ENCODE peak calls at places on chromosomes 5 and 9, in seven cellular contexts. One of them, this sample, is unnamed.

GRCh38 chr5:136128416-136128935 is 4.2 kb upstream of the SMAD5 start:
- DNase-seq in gastrocnemius medialis: no peak
- DNase-seq in HepG2: no peak
- DNase-seq in cardiac muscle cell: no peak
- DNase-seq in H9: no peak
- DNase-seq in psoas muscle: no peak
- DNase-seq in A549: no peak
- DNase-seq in this sample: no peak

GRCh38 chr9:127805620-127806019 is 2.9 kb downstream of the FPGS start:
- DNase-seq in psoas muscle: no peak
- DNase-seq in H9: peak; percentile 88
- DNase-seq in HepG2: peak; percentile 51
- DNase-seq in gastrocnemius medialis: no peak
- DNase-seq in cardiac muscle cell: peak; percentile 67
- DNase-seq in A549: peak; percentile 71
- DNase-seq in this sample: peak; percentile 36

GRCh38 chr9:95644377-95644776 is 127.6 kb upstream of the PTCH1 start:
- DNase-seq in A549: no peak
- DNase-seq in gastrocnemius medialis: no peak
- DNase-seq in cardiac muscle cell: no peak
- DNase-seq in HepG2: no peak
- DNase-seq in psoas muscle: no peak
- DNase-seq in H9: no peak
- DNase-seq in this sample: peak; percentile 59

GRCh38 chr5:153159611-153160010 is 330.9 kb upstream of the GRIA1 start:
- DNase-seq in HepG2: no peak
- DNase-seq in cardiac muscle cell: no peak
- DNase-seq in psoas muscle: no peak
- DNase-seq in A549: no peak
- DNase-seq in gastrocnemius medialis: no peak
- DNase-seq in H9: no peak
- DNase-seq in this sample: peak; percentile 81

GRCh38 chr5:176817864-176818377 is 7.6 kb downstream of the UNC5A start:
- DNase-seq in H9: peak; percentile 81
- DNase-seq in gastrocnemius medialis: no peak
- DNase-seq in HepG2: no peak
- DNase-seq in A549: peak; percentile 62
- DNase-seq in psoas muscle: no peak
- DNase-seq in cardiac muscle cell: peak; percentile 70
- DNase-seq in this sample: no peak

GRCh38 chr5:172541764-172542120 is 87.4 kb upstream of the SH3PXD2B start:
- DNase-seq in H9: no peak
- DNase-seq in cardiac muscle cell: no peak
- DNase-seq in gastrocnemius medialis: no peak
- DNase-seq in HepG2: no peak
- DNase-seq in A549: no peak
- DNase-seq in psoas muscle: no peak
- DNase-seq in this sample: no peak

GRCh38 chr5:148976569-148977321 is 86.1 kb downstream of the SH3TC2 start:
- DNase-seq in gastrocnemius medialis: peak; percentile 60
- DNase-seq in H9: no peak
- DNase-seq in cardiac muscle cell: no peak
- DNase-seq in HepG2: no peak
- DNase-seq in A549: no peak
- DNase-seq in psoas muscle: no peak
- DNase-seq in this sample: no peak

GRCh38 chr9:136482046-136482792 is 621 bp downstream of the SEC16A start:
- DNase-seq in A549: peak; percentile 42
- DNase-seq in H9: no peak
- DNase-seq in cardiac muscle cell: peak; percentile 21
- DNase-seq in HepG2: no peak
- DNase-seq in psoas muscle: no peak
- DNase-seq in gastrocnemius medialis: no peak
- DNase-seq in this sample: peak; percentile 53

GRCh38 chr5:54644226-54644625 is 126.7 kb downstream of the SNX18 start:
- DNase-seq in H9: no peak
- DNase-seq in gastrocnemius medialis: no peak
- DNase-seq in HepG2: no peak
- DNase-seq in cardiac muscle cell: no peak
- DNase-seq in psoas muscle: no peak
- DNase-seq in A549: peak; percentile 3
- DNase-seq in this sample: peak; percentile 92

GRCh38 chr5:139232161-139232724 is 34.1 kb upstream of the SIL1 start:
- DNase-seq in HepG2: no peak
- DNase-seq in cardiac muscle cell: no peak
- DNase-seq in A549: no peak
- DNase-seq in psoas muscle: no peak
- DNase-seq in gastrocnemius medialis: no peak
- DNase-seq in H9: no peak
- DNase-seq in this sample: peak; percentile 41

GRCh38 chr9:93677061-93677571 is 100.7 kb downstream of the PHF2 start:
- DNase-seq in A549: no peak
- DNase-seq in gastrocnemius medialis: no peak
- DNase-seq in psoas muscle: peak; percentile 13
- DNase-seq in H9: peak; percentile 15
- DNase-seq in cardiac muscle cell: no peak
- DNase-seq in HepG2: no peak
- DNase-seq in this sample: no peak

GRCh38 chr5:132808448-132808847 is 4.7 kb upstream of the SOWAHA start:
- DNase-seq in A549: no peak
- DNase-seq in H9: no peak
- DNase-seq in gastrocnemius medialis: no peak
- DNase-seq in psoas muscle: no peak
- DNase-seq in HepG2: peak; percentile 65
- DNase-seq in cardiac muscle cell: no peak
- DNase-seq in this sample: no peak

GRCh38 chr5:132812123-132812948 is 766 bp upstream of the SOWAHA start:
- DNase-seq in gastrocnemius medialis: no peak
- DNase-seq in H9: no peak
- DNase-seq in A549: no peak
- DNase-seq in HepG2: no peak
- DNase-seq in psoas muscle: no peak
- DNase-seq in cardiac muscle cell: no peak
- DNase-seq in this sample: no peak

GRCh38 chr5:132810605-132811004 is 2.5 kb upstream of the SOWAHA start:
- DNase-seq in A549: no peak
- DNase-seq in H9: no peak
- DNase-seq in psoas muscle: no peak
- DNase-seq in gastrocnemius medialis: no peak
- DNase-seq in cardiac muscle cell: no peak
- DNase-seq in HepG2: no peak
- DNase-seq in this sample: no peak

GRCh38 chr5:132808866-132809265 is 4.2 kb upstream of the SOWAHA start:
- DNase-seq in cardiac muscle cell: no peak
- DNase-seq in gastrocnemius medialis: no peak
- DNase-seq in A549: no peak
- DNase-seq in psoas muscle: no peak
- DNase-seq in HepG2: no peak
- DNase-seq in H9: no peak
- DNase-seq in this sample: no peak

DNA sequence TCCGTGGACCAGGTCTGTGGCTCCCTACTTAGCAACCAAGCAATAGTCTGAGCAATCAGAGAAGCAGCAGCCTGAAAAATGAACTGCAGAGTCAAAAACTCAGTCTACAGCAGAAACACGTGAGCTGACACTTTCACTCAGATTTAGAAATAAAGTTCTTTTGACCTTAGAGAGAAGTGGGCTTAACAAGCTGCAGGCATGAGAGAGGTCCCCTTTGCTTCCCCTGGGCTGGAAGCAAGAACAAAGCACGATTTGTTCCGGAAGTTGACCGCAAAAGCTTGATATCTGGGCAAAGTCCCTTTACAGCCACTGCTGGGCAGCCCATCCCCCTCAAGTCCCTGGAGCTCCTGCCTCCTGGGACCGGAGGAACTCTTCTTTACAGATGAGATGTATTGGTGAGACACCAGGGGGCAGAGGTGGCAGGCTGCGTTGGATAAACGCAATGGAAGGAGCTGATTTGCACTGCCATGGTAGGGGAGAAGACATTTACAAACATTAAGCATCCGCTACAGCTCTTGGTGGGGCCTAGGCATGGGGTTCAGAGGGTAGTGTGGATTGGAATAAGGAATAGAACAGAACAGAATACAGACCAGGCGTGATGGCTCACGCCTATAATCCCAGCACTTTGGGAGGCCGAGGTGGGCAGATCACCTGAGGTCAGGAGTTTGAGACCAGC is 5.8 kb upstream of the SOWAHA start:
- DNase-seq in psoas muscle: no peak
- DNase-seq in H9: peak; percentile 83
- DNase-seq in gastrocnemius medialis: no peak
- DNase-seq in A549: peak; percentile 71
- DNase-seq in HepG2: peak; percentile 99
- DNase-seq in cardiac muscle cell: peak; percentile 41
- DNase-seq in this sample: no peak
- TF ChIP-seq CTCF in psoas muscle: no peak
- TF ChIP-seq CTCF in H9: peak; percentile 66
- TF ChIP-seq CTCF in gastrocnemius medialis: no peak
- TF ChIP-seq CTCF in A549: peak; percentile 30
- TF ChIP-seq CTCF in HepG2: peak; percentile 92
- TF ChIP-seq CTCF in cardiac muscle cell: peak; percentile 23
- TF ChIP-seq CTCF in this sample: no peak

DNA sequence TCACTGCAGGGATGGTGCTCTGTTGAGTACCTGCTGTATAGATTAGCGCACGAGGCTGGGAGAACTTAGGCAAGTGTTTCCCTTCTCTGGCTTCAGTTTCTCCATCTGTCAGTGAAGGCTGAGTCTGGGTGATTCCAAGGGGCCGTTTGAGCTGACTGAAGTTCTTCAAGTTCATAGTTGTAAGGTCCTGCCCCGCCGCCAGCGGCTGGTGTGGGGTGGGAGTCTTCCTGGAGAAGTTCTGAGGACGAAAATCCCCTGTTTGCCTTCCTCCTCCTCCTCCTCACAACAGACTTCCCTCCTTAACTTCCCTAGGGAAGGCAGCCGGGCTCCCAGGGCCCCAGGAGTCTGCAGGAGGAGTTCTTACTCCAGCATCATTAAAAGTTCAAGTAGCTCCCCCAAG is 1.7 kb upstream of the HRCT1 start:
- DNase-seq in H9: no peak
- DNase-seq in A549: no peak
- DNase-seq in gastrocnemius medialis: no peak
- DNase-seq in psoas muscle: no peak
- DNase-seq in cardiac muscle cell: no peak
- DNase-seq in HepG2: no peak
- DNase-seq in this sample: no peak
- H3K4me1 ChIP-seq in H9: peaks cover 7% of the 10 kb centered on the region
- H3K4me1 ChIP-seq in A549: peaks cover 50% of the 10 kb centered on the region
- H3K4me1 ChIP-seq in gastrocnemius medialis: peaks cover 52% of the 10 kb centered on the region
- H3K4me1 ChIP-seq in psoas muscle: peaks cover 28% of the 10 kb centered on the region
- H3K4me1 ChIP-seq in cardiac muscle cell: peaks cover 28% of the 10 kb centered on the region
- H3K4me1 ChIP-seq in HepG2: peaks cover 61% of the 10 kb centered on the region
- H3K4me1 ChIP-seq in this sample: peaks cover 41% of the 10 kb centered on the region

GRCh38 chr5:64149268-64149667 is 16.4 kb upstream of the RNF180 start:
- DNase-seq in A549: no peak
- DNase-seq in H9: no peak
- DNase-seq in HepG2: no peak
- DNase-seq in cardiac muscle cell: no peak
- DNase-seq in psoas muscle: no peak
- DNase-seq in gastrocnemius medialis: no peak
- DNase-seq in this sample: no peak
- TF ChIP-seq CTCF in A549: no peak
- TF ChIP-seq CTCF in H9: no peak
- TF ChIP-seq CTCF in HepG2: no peak
- TF ChIP-seq CTCF in cardiac muscle cell: no peak
- TF ChIP-seq CTCF in psoas muscle: no peak
- TF ChIP-seq CTCF in gastrocnemius medialis: no peak
- TF ChIP-seq CTCF in this sample: no peak

GRCh38 chr9:114237247-114237646 is 81.9 kb downstream of the COL27A1 start:
- DNase-seq in A549: no peak
- DNase-seq in HepG2: no peak
- DNase-seq in psoas muscle: no peak
- DNase-seq in cardiac muscle cell: no peak
- DNase-seq in gastrocnemius medialis: no peak
- DNase-seq in H9: no peak
- DNase-seq in this sample: no peak
- H3K4me1 ChIP-seq in A549: no peaks in the 10 kb centered on the region
- H3K4me1 ChIP-seq in HepG2: no peaks in the 10 kb centered on the region
- H3K4me1 ChIP-seq in psoas muscle: peaks cover 14% of the 10 kb centered on the region
- H3K4me1 ChIP-seq in cardiac muscle cell: peaks cover 14% of the 10 kb centered on the region
- H3K4me1 ChIP-seq in gastrocnemius medialis: peaks cover 7% of the 10 kb centered on the region
- H3K4me1 ChIP-seq in H9: no peaks in the 10 kb centered on the region
- H3K4me1 ChIP-seq in this sample: no peaks in the 10 kb centered on the region

DNA sequence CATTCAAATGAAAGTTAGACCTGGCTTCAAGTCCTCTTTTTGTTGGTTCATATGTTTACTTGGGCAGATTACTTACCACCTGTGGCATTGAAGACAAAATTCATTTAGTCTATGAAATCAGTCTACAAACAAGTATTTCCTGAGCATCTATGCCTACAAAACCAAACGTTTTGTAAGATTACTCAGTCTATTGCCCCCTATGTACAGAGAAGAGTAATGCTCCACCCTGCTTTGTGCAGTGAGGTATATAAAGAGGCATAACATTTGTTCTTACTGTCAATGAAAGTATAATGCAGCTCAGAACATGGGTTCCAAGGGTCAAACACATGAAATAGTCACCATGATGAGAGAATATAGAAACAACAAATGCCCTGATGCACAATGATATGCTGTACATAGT is 580.7 kb downstream of the KIF4B start:
- DNase-seq in cardiac muscle cell: no peak
- DNase-seq in H9: no peak
- DNase-seq in psoas muscle: no peak
- DNase-seq in HepG2: no peak
- DNase-seq in gastrocnemius medialis: no peak
- DNase-seq in A549: no peak
- DNase-seq in this sample: no peak
- TF ChIP-seq CTCF in cardiac muscle cell: no peak
- TF ChIP-seq CTCF in H9: peak; percentile 62
- TF ChIP-seq CTCF in psoas muscle: no peak
- TF ChIP-seq CTCF in HepG2: no peak
- TF ChIP-seq CTCF in gastrocnemius medialis: no peak
- TF ChIP-seq CTCF in A549: no peak
- TF ChIP-seq CTCF in this sample: no peak

GRCh38 chr9:134412298-134412711 is 86.0 kb downstream of the RXRA start:
- DNase-seq in cardiac muscle cell: no peak
- DNase-seq in HepG2: no peak
- DNase-seq in A549: no peak
- DNase-seq in H9: no peak
- DNase-seq in psoas muscle: peak; percentile 65
- DNase-seq in gastrocnemius medialis: peak; percentile 37
- DNase-seq in this sample: no peak
- H3K4me1 ChIP-seq in cardiac muscle cell: peaks cover 5% of the 10 kb centered on the region
- H3K4me1 ChIP-seq in HepG2: no peaks in the 10 kb centered on the region
- H3K4me1 ChIP-seq in A549: peaks cover 81% of the 10 kb centered on the region
- H3K4me1 ChIP-seq in H9: no peaks in the 10 kb centered on the region
- H3K4me1 ChIP-seq in psoas muscle: peaks cover 86% of the 10 kb centered on the region
- H3K4me1 ChIP-seq in gastrocnemius medialis: peaks cover 87% of the 10 kb centered on the region
- H3K4me1 ChIP-seq in this sample: peaks cover 15% of the 10 kb centered on the region